ENCODE peak calls at places on chromosomes 12 and 14, in five cellular contexts. S is CD8-positive, alpha-beta T cell; Z is RWPE1; U is tibial nerve; E is AG09309. M is an unnamed sample.

GRCh38 chr12:32568241-32568640 is 110.9 kb upstream of the DNM1L start:
- DNase-seq in Z (peak), U (no peak), S (no peak), E (peak), M (no peak)

GRCh38 chr14:73713804-73714655 is at the start of gene PNMA1:
- DNase-seq in U (peak), S (peak), Z (peak), E (no peak), M (peak)

GRCh38 chr12:93061414-93062099 is 132.5 kb upstream of the EEA1 start:
- DNase-seq in Z (no peak), S (no peak), E (no peak), U (no peak), M (no peak)

GRCh38 chr12:48191096-48191495 is 7.7 kb downstream of the CCDC184 start:
- DNase-seq in S (no peak), Z (no peak), E (no peak), U (no peak), M (no peak)

GRCh38 chr14:30928462-30928861 is 54.1 kb downstream of the COCH start:
- DNase-seq in U (no peak), Z (no peak), S (no peak), E (no peak), M (no peak)

GRCh38 chr14:81710232-81710845 is 176.7 kb upstream of the SEL1L start:
- DNase-seq in Z (peak), E (no peak), S (no peak), U (no peak), M (peak)

GRCh38 chr14:71586131-71586893 is 345.9 kb upstream of the RGS6 start:
- DNase-seq in U (no peak), Z (no peak), E (peak), S (no peak), M (no peak)

GRCh38 chr14:105023791-105024480 is 3.1 kb upstream of the CDCA4 start:
- DNase-seq in E (no peak), Z (peak), S (no peak), U (no peak), M (no peak)

GRCh38 chr12:100845095-100845494 is 50.5 kb downstream of the ANO4 start:
- DNase-seq in Z (peak), E (no peak), S (no peak), U (no peak), M (no peak)

GRCh38 chr14:98593361-98593761 is 678.6 kb downstream of the BCL11B start:
- DNase-seq in Z (no peak), U (no peak), S (no peak), E (no peak), M (no peak)

GRCh38 chr14:39175445-39176262 is 600 bp downstream of the PNN start:
- DNase-seq in E (no peak), S (no peak), U (no peak), Z (peak), M (peak)

GRCh38 chr14:72513994-72514659 is 379.8 kb downstream of the DPF3 start:
- DNase-seq in E (peak), Z (peak), U (no peak), S (peak), M (no peak)

DNA sequence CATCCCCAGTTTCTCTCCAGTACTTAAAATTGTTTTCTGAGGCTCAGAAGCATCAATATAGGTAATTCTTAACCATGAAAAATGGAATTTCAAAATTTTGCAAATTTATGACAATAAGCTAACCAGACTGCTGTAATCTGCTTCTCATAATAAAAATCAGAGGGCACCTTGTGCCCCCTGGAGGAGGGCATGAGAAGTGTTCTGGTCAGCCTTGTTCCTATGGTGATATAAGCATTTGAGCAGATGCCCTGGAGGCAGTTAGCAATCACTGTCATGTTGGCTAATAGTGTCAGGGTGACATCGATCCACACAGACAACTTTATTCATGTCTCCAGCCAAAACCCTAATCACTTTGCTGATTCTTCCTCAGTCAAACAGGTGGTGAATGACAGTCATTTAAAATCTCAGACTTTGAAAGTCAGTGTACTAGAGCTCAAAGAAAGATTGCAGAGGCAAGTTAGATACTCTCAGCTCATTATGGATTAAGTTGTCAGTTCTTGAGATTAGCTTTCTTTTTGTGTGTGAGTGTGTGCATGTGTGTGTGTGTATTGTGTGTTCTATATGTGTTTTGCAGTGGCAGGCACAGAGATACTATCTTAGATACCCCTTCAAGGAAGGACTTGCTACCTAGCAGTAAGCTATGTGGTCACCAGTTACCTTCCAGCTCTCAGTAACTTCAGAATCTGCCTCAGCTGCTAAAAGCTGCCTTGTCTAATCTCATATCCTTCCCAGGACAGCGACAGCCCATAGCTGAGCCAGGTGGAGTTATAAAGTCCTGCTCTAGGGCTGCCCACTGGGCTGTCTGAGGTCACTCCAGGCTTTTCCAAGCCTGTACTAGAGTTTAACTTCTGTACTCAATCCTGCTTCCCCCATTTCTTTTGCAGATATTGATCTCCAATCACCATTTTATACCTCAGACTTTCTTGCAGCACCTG is 942.8 kb downstream of the GALC start:
- DNase-seq in U (no peak), S (no peak), E (peak), Z (peak), M (peak)
- TF ChIP-seq CTCF in U (no peak), S (no peak), E (peak), Z (no peak), M (peak)

GRCh38 chr12:113604666-113605065 is 133.0 kb upstream of the LHX5 start:
- DNase-seq in E (no peak), S (no peak), Z (no peak), U (no peak), M (no peak)
- TF ChIP-seq CTCF in E (no peak), S (no peak), Z (no peak), U (no peak), M (no peak)

GRCh38 chr12:68871396-68871795 is 61.6 kb downstream of the CPM start:
- DNase-seq in S (no peak), E (no peak), Z (no peak), U (no peak), M (no peak)

GRCh38 chr12:68870443-68870842 is 62.5 kb downstream of the MDM2 start:
- DNase-seq in E (no peak), Z (no peak), U (no peak), S (no peak), M (no peak)

GRCh38 chr12:68870011-68870410 is 62.0 kb downstream of the MDM2 start:
- DNase-seq in U (no peak), E (no peak), Z (no peak), S (no peak), M (no peak)

GRCh38 chr12:68873316-68873715 is 59.7 kb downstream of the CPM start:
- DNase-seq in E (no peak), Z (no peak), S (no peak), U (no peak), M (no peak)

GRCh38 chr12:68871899-68872298 is 61.1 kb downstream of the CPM start:
- DNase-seq in S (no peak), Z (no peak), E (no peak), U (no peak), M (peak)
- TF ChIP-seq CTCF in S (no peak), Z (no peak), E (peak), U (no peak), M (no peak)

DNA sequence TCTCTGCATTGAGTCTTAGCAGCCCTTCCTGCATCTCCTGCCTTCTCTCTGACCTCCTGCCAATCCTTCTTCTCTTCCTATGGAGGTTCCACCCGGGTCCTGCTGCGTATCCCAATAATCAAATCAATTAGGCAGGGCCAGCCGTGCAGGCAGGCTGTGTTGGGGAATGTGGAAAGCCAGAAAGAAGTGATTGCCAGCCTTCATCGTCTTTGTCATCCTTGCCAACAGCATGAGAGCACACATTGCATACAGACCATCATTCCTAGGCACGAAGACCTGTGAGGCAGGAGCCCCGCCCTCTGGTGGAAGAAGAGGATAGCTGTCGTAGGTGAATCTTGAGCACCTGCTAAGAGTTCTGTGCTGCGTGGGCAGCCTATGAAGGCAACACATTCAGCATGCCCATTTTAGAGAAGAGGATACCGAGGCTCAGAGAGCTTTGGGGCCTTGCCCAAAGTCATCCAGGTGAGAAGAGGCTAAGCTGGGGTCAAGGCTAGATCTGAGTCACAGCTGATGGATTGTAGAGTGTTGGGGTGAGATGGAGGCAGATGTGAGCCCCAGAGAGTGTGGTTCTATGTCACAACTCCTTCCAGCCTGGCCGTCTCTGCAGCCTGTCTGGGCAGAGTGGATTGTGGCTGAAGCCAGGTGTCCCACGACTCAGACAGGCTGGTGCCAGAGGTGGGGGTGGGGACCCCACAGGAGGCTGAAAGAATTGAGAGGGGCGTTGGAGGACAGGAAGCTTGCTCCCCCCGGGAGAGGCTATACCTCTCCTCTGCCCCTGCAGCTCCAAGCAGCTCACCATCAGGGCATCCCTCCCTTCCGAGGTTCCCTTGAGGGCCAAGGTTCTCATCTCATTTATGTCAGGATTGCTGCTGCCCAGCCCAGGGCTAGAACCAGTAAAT is 12.7 kb downstream of the C14orf132 start:
- DNase-seq in S (peak), E (no peak), Z (no peak), U (no peak), M (no peak)
- TF ChIP-seq CTCF in S (no peak), E (no peak), Z (no peak), U (no peak), M (peak)

GRCh38 chr12:54398995-54399793 is 14.7 kb upstream of the ZNF385A start:
- DNase-seq in S (peak), U (peak), Z (peak), E (peak), M (peak)
- TF ChIP-seq CTCF in S (peak), U (peak), Z (peak), E (peak), M (peak)

GRCh38 chr12:26264215-26264838 is 69.0 kb downstream of the SSPN start:
- DNase-seq in U (no peak), S (no peak), Z (no peak), E (no peak), M (no peak)
- TF ChIP-seq CTCF in U (no peak), S (no peak), Z (no peak), E (peak), M (no peak)

DNA sequence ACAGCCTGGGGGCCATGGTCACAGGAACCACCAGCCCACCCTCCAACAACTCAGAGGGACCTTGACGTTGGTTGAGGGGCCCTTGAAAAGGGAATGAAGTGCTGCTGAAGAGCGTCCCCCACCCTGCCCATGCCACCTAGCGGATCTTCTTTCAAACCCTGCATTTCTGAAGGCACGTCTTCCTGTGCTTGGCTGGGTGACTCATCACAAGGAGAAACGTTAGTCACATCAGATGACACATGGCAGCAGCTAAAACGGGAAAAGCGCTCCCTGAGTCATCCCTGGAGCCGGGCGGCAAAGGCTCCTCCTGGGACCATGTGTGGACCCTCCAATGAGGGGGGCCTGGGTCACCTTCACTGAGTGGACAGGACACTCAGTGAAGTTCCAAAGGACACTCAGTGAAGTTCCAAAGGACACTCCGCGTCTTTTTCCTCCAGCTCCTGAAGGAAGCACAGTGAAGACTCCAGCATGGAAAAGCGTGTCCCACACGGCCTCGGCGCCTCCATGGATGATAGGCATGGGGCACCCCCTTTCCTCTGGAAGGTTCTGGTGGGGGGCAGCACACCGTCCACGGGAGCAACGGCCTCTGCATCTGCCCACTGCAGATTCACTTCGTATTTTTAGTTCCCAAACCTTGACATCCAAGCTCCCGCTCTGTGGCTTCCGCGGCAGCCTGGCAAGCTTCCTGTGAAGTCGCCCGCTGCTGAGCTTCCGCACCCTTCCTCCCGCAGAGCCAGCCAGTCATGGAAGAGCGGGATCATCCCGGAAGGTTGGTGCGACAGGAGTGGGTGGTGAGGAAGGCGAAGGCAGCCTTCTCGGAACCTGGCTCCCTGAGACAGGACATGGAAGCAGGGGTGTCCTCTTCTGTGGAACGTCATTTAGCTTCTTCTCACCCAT is 383.4 kb downstream of the VRK1 start:
- DNase-seq in U (no peak), Z (peak), E (peak), S (no peak), M (no peak)
- TF ChIP-seq CTCF in U (no peak), Z (no peak), E (peak), S (no peak), M (no peak)